ENCODE peak calls at places on chromosome 10, in four cellular contexts. K, C, D and B are unnamed samples.

GRCh38 chr10:27783660-27784059 is 38.0 kb upstream of the MKX start:
- DNase-seq in C (peak; percentile 48), K (no peak), D (no peak), B (no peak)

GRCh38 chr10:9825491-9826018 is 1192.1 kb upstream of the CELF2 start:
- DNase-seq in C (no peak), K (no peak), D (no peak), B (peak; percentile 52)

GRCh38 chr10:109676703-109677102 is 246.6 kb downstream of the XPNPEP1 start:
- DNase-seq in K (no peak), D (no peak), C (no peak), B (no peak)

GRCh38 chr10:93420091-93420490 is 62.0 kb downstream of the MYOF start:
- DNase-seq in C (no peak), D (no peak), K (no peak), B (no peak)

GRCh38 chr10:24272374-24272773 is 63.4 kb downstream of the KIAA1217 start:
- DNase-seq in C (no peak), K (no peak), D (no peak), B (no peak)

GRCh38 chr10:86958109-86958830 is at the start of gene SNCG:
- DNase-seq in K (peak; percentile 69), C (no peak), D (no peak), B (peak; percentile 51)

GRCh38 chr10:78980815-78981214 is 88.0 kb upstream of the ZMIZ1 start:
- DNase-seq in C (no peak), D (no peak), K (no peak), B (no peak)

GRCh38 chr10:14365231-14365744 is 34.6 kb upstream of the FRMD4A start:
- DNase-seq in D (no peak), C (no peak), K (no peak), B (no peak)

GRCh38 chr10:121823993-121824463 is 103.8 kb downstream of the ATE1 start:
- DNase-seq in D (no peak), K (no peak), C (peak; percentile 58), B (no peak)

GRCh38 chr10:43131256-43131655 is 7.0 kb upstream of the CSGALNACT2 start:
- DNase-seq in K (no peak), C (no peak), D (no peak), B (no peak)

GRCh38 chr10:30736685-30737232 is 107.2 kb upstream of the LYZL2 start:
- DNase-seq in C (peak; percentile 99), D (peak; percentile 43), K (no peak), B (peak; percentile 32)

GRCh38 chr10:52488606-52489485 is 174.8 kb downstream of the DKK1 start:
- DNase-seq in K (no peak), D (no peak), C (peak; percentile 51), B (no peak)

GRCh38 chr10:133388973-133389818 is 4.8 kb upstream of the MTG1 start:
- DNase-seq in K (no peak), D (no peak), C (no peak), B (peak; percentile 25)

GRCh38 chr10:46226900-46227558 is 59.8 kb upstream of the ANTXRL start:
- DNase-seq in C (no peak), D (no peak), K (no peak), B (peak; percentile 10)

GRCh38 chr10:6218692-6219493 is 16.2 kb downstream of the PFKFB3 start:
- DNase-seq in C (no peak), K (no peak), D (no peak), B (no peak)

GRCh38 chr10:79492256-79492655 is 20.1 kb upstream of the EIF5AL1 start:
- DNase-seq in D (no peak), C (no peak), K (no peak), B (no peak)

GRCh38 chr10:24259365-24260125 is 50.6 kb downstream of the KIAA1217 start:
- DNase-seq in K (no peak), D (no peak), C (no peak), B (no peak)

GRCh38 chr10:1574719-1575118 is 162.6 kb downstream of the ADARB2 start:
- DNase-seq in D (no peak), K (no peak), C (no peak), B (no peak)

GRCh38 chr10:99329891-99330674 is 927 bp downstream of the CNNM1 start:
- DNase-seq in C (no peak), D (no peak), K (peak; percentile 27), B (peak; percentile 48)

GRCh38 chr10:51615764-51616298 is 83.6 kb downstream of the CSTF2T start:
- DNase-seq in D (no peak), C (no peak), K (no peak), B (no peak)

GRCh38 chr10:104246981-104247380 is 7.7 kb upstream of the GSTO1 start:
- DNase-seq in D (no peak), K (no peak), C (peak; percentile 97), B (no peak)

GRCh38 chr10:22631646-22632278 is 82.6 kb downstream of the PIP4K2A start:
- DNase-seq in D (no peak), C (no peak), K (no peak), B (no peak)

GRCh38 chr10:635088-635861 is 54.2 kb downstream of the DIP2C start:
- DNase-seq in K (no peak), C (no peak), D (no peak), B (no peak)

GRCh38 chr10:15427836-15428414 is 56.8 kb upstream of the FAM171A1 start:
- DNase-seq in K (no peak), D (no peak), C (peak; percentile 35), B (no peak)

GRCh38 chr10:26714385-26714784 is 16.9 kb downstream of the PDSS1 start:
- DNase-seq in D (no peak), C (no peak), K (no peak), B (no peak)

GRCh38 chr10:22341936-22342222 is 3.4 kb upstream of the SPAG6 start:
- DNase-seq in C (no peak), K (no peak), D (no peak), B (no peak)

GRCh38 chr10:104242545-104242944 is 10.4 kb upstream of the CFAP43 start:
- DNase-seq in K (no peak), C (no peak), D (no peak), B (no peak)

GRCh38 chr10:54681136-54681535 is 119.9 kb downstream of the PCDH15 start:
- DNase-seq in D (no peak), C (no peak), K (no peak), B (no peak)

GRCh38 chr10:71084061-71084817 is 128.1 kb upstream of the UNC5B start:
- DNase-seq in D (no peak), C (no peak), K (no peak), B (peak; percentile 22)

GRCh38 chr10:79148452-79149344 is 79.9 kb downstream of the ZMIZ1 start:
- DNase-seq in C (no peak), D (no peak), K (peak; percentile 86), B (peak; percentile 74)

GRCh38 chr10:72016608-72017310 is 52.6 kb downstream of the CHST3 start:
- DNase-seq in C (no peak), D (no peak), K (peak; percentile 74), B (peak; percentile 60)

GRCh38 chr10:84076540-84077195 is 62.6 kb upstream of the GHITM start:
- DNase-seq in D (no peak), C (no peak), K (no peak), B (no peak)

GRCh38 chr10:120555436-120556163 is 98.6 kb downstream of the PLPP4 start:
- DNase-seq in C (no peak), K (no peak), D (no peak), B (no peak)

GRCh38 chr10:80100861-80101695 is 22.6 kb downstream of the TMEM254 start:
- DNase-seq in D (no peak), K (no peak), C (no peak), B (no peak)